ENCODE peak calls at places on chromosomes 3 and 15, in four cellular contexts. C is AG09319, K is psoas muscle, N is fibroblast of villous mesenchyme. G is an unnamed sample.

GRCh38 chr15:87609474-87609873 is 647.1 kb downstream of the NTRK3 start:
- DNase-seq in C (peak), K (no peak), N (peak), G (peak)

GRCh38 chr3:142863010-142863787 is 25.7 kb downstream of the PCOLCE2 start:
- DNase-seq in C (no peak), K (no peak), N (peak), G (peak)

GRCh38 chr3:69425249-69425648 is 39.4 kb upstream of the FRMD4B start:
- DNase-seq in C (no peak), K (no peak), N (peak), G (no peak)

GRCh38 chr3:65811050-65811766 is 227.5 kb downstream of the MAGI1 start:
- DNase-seq in C (no peak), K (peak), N (no peak), G (no peak)

GRCh38 chr15:101327147-101327740 is 32.2 kb upstream of the SNRPA1 start:
- DNase-seq in C (no peak), K (no peak), N (no peak), G (no peak)

GRCh38 chr15:74902295-74903075 is 4.2 kb downstream of the FAM219B start:
- DNase-seq in C (no peak), K (no peak), N (no peak), G (no peak)

GRCh38 chr3:195001961-195002861 is 268.7 kb downstream of the XXYLT1 start:
- DNase-seq in C (no peak), K (peak), N (peak), G (no peak)

GRCh38 chr15:61736792-61737191 is 323.5 kb downstream of the VPS13C start:
- DNase-seq in C (no peak), K (no peak), N (no peak), G (no peak)

GRCh38 chr3:165193392-165194268 is 2.6 kb downstream of the SLITRK3 start:
- DNase-seq in C (no peak), K (no peak), N (no peak), G (no peak)

GRCh38 chr15:95202569-95203349 is 971.4 kb downstream of the MCTP2 start:
- DNase-seq in C (no peak), K (no peak), N (no peak), G (peak)

GRCh38 chr3:112744825-112745566 is 101.7 kb downstream of the CD200R1L start:
- DNase-seq in C (peak), K (no peak), N (peak), G (no peak)

G was measured in GM04504.